ENCODE peak calls at places on chromosome 15, in ten cellular contexts. J is dorsolateral prefrontal cortex; R is upper lobe of right lung; K is cardiac fibroblast; P is kidney epithelial cell; T is CD8-positive, alpha-beta T cell; I is lower lobe of right lung; N is fibroblast of mammary gland; M is HFF-Myc; F is fibroblast of lung. V is an unnamed sample.

GRCh38 chr15:60840306-60840702 is 361.4 kb upstream of the ICE2 start:
- DNase-seq in P (no peak), N (peak), F (no peak), M (no peak), R (no peak), K (peak), J (no peak), I (no peak), T (no peak), V (peak)

GRCh38 chr15:88858934-88859333 is 36.4 kb downstream of the HAPLN3 start:
- DNase-seq in M (no peak), J (no peak), K (no peak), T (no peak), P (no peak), I (no peak), F (no peak), R (no peak), N (no peak), V (no peak)

GRCh38 chr15:60395276-60396011 is 2.3 kb downstream of the ANXA2 start:
- DNase-seq in M (no peak), R (no peak), T (no peak), I (no peak), J (no peak), P (no peak), K (no peak), F (no peak), N (no peak), V (peak)

GRCh38 chr15:69099976-69100375 is 60.5 kb upstream of the GLCE start:
- DNase-seq in I (no peak), N (no peak), P (no peak), J (no peak), R (no peak), T (no peak), K (no peak), M (no peak), F (no peak), V (no peak)

GRCh38 chr15:88907111-88907510 is 6.1 kb downstream of the MFGE8 start:
- DNase-seq in J (no peak), P (no peak), K (no peak), F (no peak), R (peak), T (no peak), N (no peak), I (no peak), M (no peak), V (no peak)

GRCh38 chr15:84911879-84912660 is 27.6 kb downstream of the SLC28A1 start:
- DNase-seq in I (no peak), K (peak), T (no peak), P (peak), M (peak), F (peak), N (peak), R (no peak), J (no peak), V (peak)

GRCh38 chr15:53307952-53308624 is 451.4 kb downstream of the WDR72 start:
- DNase-seq in T (no peak), M (no peak), F (no peak), P (no peak), R (no peak), J (no peak), I (no peak), N (no peak), K (no peak), V (no peak)

GRCh38 chr15:50685976-50686467 is 575 bp downstream of the TRPM7 start:
- DNase-seq in I (peak), P (no peak), T (peak), M (no peak), R (peak), K (peak), J (peak), F (peak), N (peak), V (peak)

GRCh38 chr15:88865498-88866099 is 29.7 kb downstream of the HAPLN3 start:
- DNase-seq in N (peak), F (no peak), M (no peak), P (no peak), J (no peak), T (no peak), R (no peak), I (no peak), K (peak), V (no peak)

GRCh38 chr15:55991841-55992768 is 1.3 kb downstream of the NEDD4 start:
- DNase-seq in N (peak), F (peak), T (no peak), M (no peak), J (no peak), K (no peak), I (no peak), R (no peak), P (no peak), V (no peak)

GRCh38 chr15:63381301-63382192 is at the start of gene CA12:
- DNase-seq in R (peak), T (no peak), N (peak), J (no peak), P (no peak), M (no peak), F (peak), I (peak), K (peak), V (no peak)

GRCh38 chr15:88930579-88930978 is 17.4 kb upstream of the MFGE8 start:
- DNase-seq in M (no peak), P (no peak), I (no peak), N (no peak), T (no peak), R (no peak), K (no peak), J (no peak), F (no peak), V (no peak)

GRCh38 chr15:51088585-51088984 is 6.1 kb downstream of the TNFAIP8L3 start:
- DNase-seq in J (no peak), I (no peak), T (no peak), R (no peak), K (no peak), F (no peak), M (no peak), P (no peak), N (no peak), V (no peak)

GRCh38 chr15:62779041-62779810 is 263.3 kb upstream of the TPM1 start:
- DNase-seq in R (no peak), F (peak), M (no peak), K (peak), T (no peak), I (no peak), N (peak), J (no peak), P (no peak), V (peak)

GRCh38 chr15:60752973-60753720 is 274.2 kb upstream of the ICE2 start:
- DNase-seq in F (no peak), K (peak), I (no peak), N (peak), M (no peak), T (no peak), J (no peak), R (no peak), P (no peak), V (no peak)

GRCh38 chr15:54884312-54884711 is 312.4 kb downstream of the RSL24D1 start:
- DNase-seq in J (no peak), R (no peak), M (no peak), P (no peak), T (no peak), I (no peak), K (no peak), N (no peak), F (no peak), V (no peak)

GRCh38 chr15:100118546-100118945 is 223.2 kb downstream of the ADAMTS17 start:
- DNase-seq in F (no peak), R (peak), I (no peak), T (no peak), M (no peak), K (no peak), N (no peak), P (no peak), J (no peak), V (no peak)

GRCh38 chr15:81295466-81296145 is 28.3 kb downstream of the STARD5 start:
- DNase-seq in F (no peak), N (no peak), T (no peak), R (no peak), K (no peak), J (no peak), I (no peak), M (no peak), P (no peak), V (peak)
- H3K4me3 ChIP-seq in F (no peak), N (no peak), T (peak), R (no peak), K (no peak), J (no peak), I (no peak), M (no peak), P (no peak), V (no peak)

GRCh38 chr15:101129851-101130250 is 122.0 kb downstream of the CHSY1 start:
- DNase-seq in R (no peak), I (no peak), M (no peak), F (no peak), J (no peak), P (no peak), T (no peak), K (no peak), N (no peak), V (no peak)
- TF ChIP-seq CTCF in R (no peak), I (no peak), M (no peak), F (no peak), J (no peak), P (no peak), T (no peak), K (no peak), N (no peak), V (no peak)

GRCh38 chr15:66703540-66703941 is 1.5 kb downstream of the SMAD6 start:
- DNase-seq in K (no peak), F (peak), I (peak), R (peak), J (no peak), T (no peak), P (no peak), N (peak), M (no peak), V (peak)
- H3K4me3 ChIP-seq in K (peak), F (peak), I (peak), R (peak), J (peak), T (no peak), P (peak), N (peak), M (peak), V (peak)

GRCh38 chr15:28975766-28976179 is 90.0 kb downstream of the APBA2 start:
- DNase-seq in F (peak), K (peak), P (no peak), N (peak), R (no peak), M (no peak), T (peak), I (no peak), J (no peak), V (peak)
- TF ChIP-seq CTCF in F (peak), K (peak), P (peak), N (peak), R (peak), M (peak), T (peak), I (peak), J (peak), V (peak)